ENCODE peak calls at places on chromosome 1, in four cellular contexts. V is A549, F is HepG2, L is K562. J is an unnamed sample.

GRCh38 chr1:111738436-111739221 is 566 bp downstream of the INKA2 start:
- DNase-seq in V (peak), F (peak), L (no peak), J (peak)

GRCh38 chr1:31447210-31447609 is 34.2 kb downstream of the SERINC2 start:
- DNase-seq in V (no peak), F (peak), L (no peak), J (no peak)

GRCh38 chr1:982765-983436 is 1.0 kb upstream of the PERM1 start:
- DNase-seq in V (no peak), F (no peak), L (no peak), J (no peak)

GRCh38 chr1:52668711-52669110 is 29.4 kb downstream of the COA7 start:
- DNase-seq in V (no peak), F (no peak), L (no peak), J (no peak)

GRCh38 chr1:217274927-217275616 is 355.8 kb downstream of the GPATCH2 start:
- DNase-seq in V (no peak), F (no peak), L (no peak), J (no peak)

GRCh38 chr1:3103977-3104677 is 35.1 kb downstream of the PRDM16 start:
- DNase-seq in V (no peak), F (no peak), L (no peak), J (no peak)

GRCh38 chr1:166969074-166969677 is 6.2 kb downstream of the ILDR2 start:
- DNase-seq in V (no peak), F (no peak), L (no peak), J (no peak)

GRCh38 chr1:68228833-68229232 is 3.5 kb downstream of the WLS start:
- DNase-seq in V (no peak), F (no peak), L (no peak), J (no peak)

GRCh38 chr1:241253491-241253890 is 103.5 kb downstream of the RGS7 start:
- DNase-seq in V (no peak), F (no peak), L (no peak), J (no peak)

GRCh38 chr1:226424228-226425003 is 16.5 kb upstream of the PARP1 start:
- DNase-seq in V (peak), F (no peak), L (peak), J (no peak)

GRCh38 chr1:175822575-175822974 is 79.2 kb upstream of the TNR start:
- DNase-seq in V (no peak), F (no peak), L (no peak), J (no peak)

GRCh38 chr1:7218210-7218832 is 433.1 kb downstream of the CAMTA1 start:
- DNase-seq in V (peak), F (peak), L (peak), J (peak)

GRCh38 chr1:113536182-113536780 is 146.0 kb downstream of the MAGI3 start:
- DNase-seq in V (no peak), F (no peak), L (no peak), J (no peak)

GRCh38 chr1:20836230-20836629 is 49.1 kb upstream of the HP1BP3 start:
- DNase-seq in V (no peak), F (no peak), L (no peak), J (no peak)

GRCh38 chr1:101465941-101466340 is 229.1 kb downstream of the S1PR1 start:
- DNase-seq in V (no peak), F (peak), L (no peak), J (no peak)

GRCh38 chr1:99407018-99407417 is 142.7 kb downstream of the PLPPR4 start:
- DNase-seq in V (no peak), F (no peak), L (no peak), J (no peak)

DNA sequence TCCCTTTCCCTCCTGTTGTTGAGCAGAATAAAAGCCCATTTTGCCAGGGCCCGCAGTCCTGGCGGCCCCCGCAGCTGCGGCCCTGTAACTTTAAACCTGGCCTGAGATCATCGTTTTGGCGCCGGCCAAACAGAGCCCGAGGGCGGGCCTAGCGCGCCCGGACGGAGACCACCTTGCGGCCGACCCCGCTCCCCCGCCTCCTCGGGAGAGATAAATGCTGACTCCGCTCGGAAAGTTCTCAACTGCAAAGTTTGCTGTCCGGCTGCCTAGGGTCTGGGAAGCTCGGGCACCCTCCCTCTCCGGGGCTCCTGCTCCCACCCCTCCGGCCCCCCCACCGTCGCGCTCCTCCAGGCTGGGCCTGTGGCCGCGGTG is at the start of gene PDPN:
- DNase-seq in V (no peak), F (no peak), L (no peak), J (peak)
- TF ChIP-seq HMGXB4 in V (no peak), F (no peak), L (no peak), J (peak)

GRCh38 chr1:203283597-203283996 is 21.7 kb upstream of the BTG2 start:
- DNase-seq in V (no peak), F (no peak), L (no peak), J (no peak)

GRCh38 chr1:203281851-203282661 is 23.3 kb upstream of the BTG2 start:
- DNase-seq in V (no peak), F (peak), L (no peak), J (no peak)

GRCh38 chr1:203282720-203283542 is 22.4 kb upstream of the BTG2 start:
- DNase-seq in V (no peak), F (no peak), L (no peak), J (no peak)

GRCh38 chr1:203286161-203286984 is 18.9 kb upstream of the BTG2 start:
- DNase-seq in V (no peak), F (no peak), L (no peak), J (no peak)

DNA sequence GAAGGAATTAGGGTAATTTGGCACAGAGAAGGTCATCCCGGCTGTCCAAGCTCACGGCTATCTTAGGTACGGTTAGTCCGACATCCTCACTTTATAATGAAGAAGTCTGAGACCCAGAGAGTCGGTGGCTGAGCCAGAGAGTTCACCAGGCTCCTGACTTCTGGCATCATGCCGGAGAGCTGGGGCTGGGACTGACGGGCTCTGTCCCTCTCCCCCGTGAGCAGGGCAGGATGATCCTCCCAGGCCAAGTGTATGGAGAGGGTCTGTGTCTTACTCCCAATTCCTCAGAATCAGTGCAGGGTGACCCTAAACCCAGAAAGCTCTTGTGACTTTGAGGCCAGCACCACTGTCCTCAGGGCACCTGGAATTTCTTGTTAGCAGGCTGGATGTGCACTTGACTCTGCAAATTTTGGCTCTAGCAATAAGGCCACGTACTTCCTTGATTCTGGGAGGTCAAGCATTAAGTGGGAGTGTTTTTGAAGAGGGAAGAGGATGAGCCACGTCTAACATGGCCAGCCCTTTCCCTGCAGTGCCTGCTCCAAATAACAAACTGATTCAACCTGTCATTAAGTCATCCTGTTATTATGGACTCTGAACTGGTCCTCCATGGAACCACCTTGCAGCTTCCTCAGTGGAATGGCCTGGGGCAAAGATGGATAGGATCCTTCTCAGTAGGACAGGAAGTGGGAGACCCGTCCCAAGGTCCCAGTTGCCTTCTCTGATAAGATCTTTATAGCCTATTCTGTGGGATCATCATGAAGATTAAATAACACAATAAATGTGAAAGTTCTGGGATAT is 20.7 kb upstream of the BTG2 start:
- DNase-seq in V (no peak), F (no peak), L (no peak), J (no peak)
- TF ChIP-seq HMGXB4 in V (no peak), F (no peak), L (no peak), J (no peak)

GRCh38 chr1:115064461-115064860 is 24.8 kb downstream of the TSPAN2 start:
- DNase-seq in V (no peak), F (no peak), L (no peak), J (no peak)

GRCh38 chr1:115060501-115060900 is 28.8 kb downstream of the TSPAN2 start:
- DNase-seq in V (no peak), F (no peak), L (no peak), J (no peak)

GRCh38 chr1:115062542-115063004 is 26.7 kb downstream of the TSPAN2 start:
- DNase-seq in V (no peak), F (no peak), L (no peak), J (no peak)

GRCh38 chr1:115065021-115065420 is 24.3 kb downstream of the TSPAN2 start:
- DNase-seq in V (no peak), F (no peak), L (no peak), J (no peak)

DNA sequence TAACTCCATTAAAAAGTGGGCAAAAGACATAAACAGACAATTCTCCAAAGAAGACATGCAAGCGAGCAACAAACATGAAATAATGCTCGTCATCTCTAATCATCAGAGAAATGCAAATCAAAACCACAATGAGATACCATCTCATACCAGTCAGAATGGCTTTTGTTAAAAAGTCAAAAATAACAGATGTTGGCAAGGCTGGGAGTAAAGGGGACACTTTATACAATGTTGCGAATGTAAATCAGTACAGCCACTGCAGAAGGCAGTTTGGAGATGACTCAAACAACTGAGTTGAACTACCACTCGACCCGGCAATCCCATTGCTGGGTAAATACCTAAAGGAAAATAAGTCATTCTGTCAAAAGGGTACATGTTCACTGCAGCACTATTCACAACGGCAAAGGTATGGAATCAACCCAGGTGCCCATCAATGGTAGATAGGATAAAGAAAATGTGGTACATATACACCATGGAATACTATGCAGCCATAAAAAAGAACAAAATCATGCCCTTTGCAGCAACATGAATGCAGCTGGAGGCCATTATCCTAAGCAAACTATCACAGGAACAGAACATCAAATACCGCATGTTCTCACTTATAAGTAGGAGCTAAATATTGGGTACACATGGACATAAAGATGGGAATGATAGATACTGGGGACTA is 25.9 kb downstream of the TSPAN2 start:
- DNase-seq in V (no peak), F (no peak), L (no peak), J (no peak)
- TF ChIP-seq HMGXB4 in V (no peak), F (no peak), L (no peak), J (no peak)

DNA sequence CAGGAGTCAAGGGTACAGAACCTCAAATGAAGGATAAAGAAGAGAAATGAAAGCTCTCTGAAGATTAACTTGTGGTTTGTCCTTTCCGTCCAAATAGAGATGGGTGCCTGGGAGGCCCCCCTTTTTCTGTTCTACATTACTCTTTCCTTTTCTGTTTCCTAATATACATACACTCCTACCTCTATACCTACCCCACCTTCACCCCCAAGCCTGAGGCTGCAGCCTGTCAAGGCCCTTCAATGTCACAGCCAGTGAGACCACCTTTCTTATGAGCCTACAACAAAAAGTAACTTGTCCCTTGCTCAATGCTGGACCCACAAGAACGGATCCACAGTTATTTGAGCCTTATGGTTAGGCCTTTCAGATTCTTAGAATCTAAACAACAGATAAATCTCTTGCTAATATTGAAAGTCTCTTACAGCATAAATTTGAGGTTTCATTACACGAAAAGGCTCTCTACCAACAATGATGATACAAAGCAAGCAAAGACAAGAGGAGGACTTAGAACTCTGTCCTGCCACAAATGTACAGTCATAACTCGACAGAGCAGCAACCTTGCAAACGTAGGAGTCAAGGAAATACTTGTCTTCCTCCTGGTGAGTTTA is 4.1 kb upstream of the TRAF3IP3 start:
- DNase-seq in V (no peak), F (no peak), L (no peak), J (no peak)
- TF ChIP-seq HMGXB4 in V (no peak), F (no peak), L (no peak), J (no peak)

DNA sequence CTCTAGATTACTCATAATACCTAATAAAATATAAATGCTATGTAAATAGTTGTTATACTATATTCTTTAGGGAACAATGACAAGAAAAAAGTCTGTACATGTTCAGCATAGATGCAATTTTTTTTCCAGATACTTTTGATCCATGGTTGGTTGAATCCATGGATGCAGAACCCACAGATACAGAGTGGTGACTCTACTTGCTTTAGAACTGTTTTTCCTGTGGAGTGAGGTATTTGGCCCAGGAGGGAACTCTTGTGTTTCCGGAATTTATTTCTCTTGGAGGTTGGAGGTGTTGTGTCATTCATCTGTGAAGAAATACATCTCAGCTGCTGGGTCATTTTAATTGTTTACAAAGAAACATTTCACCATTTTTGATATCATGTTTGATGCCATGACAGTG is 28.7 kb downstream of the TMEM200B start:
- DNase-seq in V (no peak), F (no peak), L (no peak), J (no peak)
- TF ChIP-seq HMGXB4 in V (no peak), F (no peak), L (no peak), J (no peak)

GRCh38 chr1:15128520-15129313 is 24.8 kb upstream of the TMEM51 start:
- DNase-seq in V (peak), F (peak), L (peak), J (peak)
- TF ChIP-seq HMGXB4 in V (no peak), F (peak), L (no peak), J (no peak)

DNA sequence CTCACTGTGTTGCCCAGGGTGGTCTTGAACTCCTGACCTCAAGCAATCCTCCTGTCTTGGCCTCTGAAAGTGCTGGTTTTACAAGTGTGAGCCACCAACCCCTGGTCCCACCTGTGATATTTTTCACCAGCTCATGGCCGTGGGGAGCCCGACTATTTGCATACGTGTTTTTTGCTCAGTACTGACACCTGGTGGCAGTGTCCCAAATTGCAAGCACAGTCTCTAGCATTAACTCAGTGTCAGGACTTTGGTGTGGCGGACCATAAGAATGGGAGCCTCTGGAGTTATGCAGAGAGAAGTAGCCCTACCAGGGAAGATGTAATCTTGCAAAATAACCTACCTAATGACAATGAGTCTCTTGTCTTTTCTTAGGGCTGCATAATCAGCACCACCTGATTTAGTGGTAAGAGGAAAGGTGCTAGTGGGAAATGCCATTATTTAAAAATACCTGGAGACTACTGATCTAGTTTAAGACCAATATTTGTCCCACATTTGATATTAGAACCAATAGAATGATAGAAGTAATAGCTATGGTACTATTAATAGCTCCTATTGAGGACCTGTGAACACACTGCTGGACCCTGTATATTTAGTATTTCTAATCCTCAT is 305.4 kb downstream of the DISC1 start:
- DNase-seq in V (peak), F (no peak), L (peak), J (peak)
- TF ChIP-seq HMGXB4 in V (no peak), F (no peak), L (no peak), J (no peak)

GRCh38 chr1:94726981-94727685 is 93.0 kb upstream of the SLC44A3 start:
- DNase-seq in V (no peak), F (peak), L (no peak), J (no peak)

GRCh38 chr1:94727846-94728715 is 92.1 kb upstream of the SLC44A3 start:
- DNase-seq in V (peak), F (peak), L (no peak), J (no peak)

GRCh38 chr1:94723899-94724298 is 96.3 kb upstream of the SLC44A3 start:
- DNase-seq in V (no peak), F (no peak), L (no peak), J (no peak)

GRCh38 chr1:94729287-94729686 is 90.9 kb upstream of the SLC44A3 start:
- DNase-seq in V (no peak), F (no peak), L (no peak), J (no peak)

GRCh38 chr1:94725566-94725965 is 94.6 kb upstream of the SLC44A3 start:
- DNase-seq in V (no peak), F (no peak), L (no peak), J (no peak)
- TF ChIP-seq HMGXB4 in V (no peak), F (no peak), L (no peak), J (no peak)

J was measured in WTC11.